ENCODE peak calls at places on chromosomes 5 and 9, in ten cellular contexts. One of them, this sample, is unnamed.

GRCh38 chr5:179793470-179794139 is at the start of gene LTC4S:
- DNase-seq in ELR: no peak
- DNase-seq in mammary epithelial cell: no peak
- DNase-seq in neuronal stem cell: no peak
- DNase-seq in lower leg skin: peak
- DNase-seq in amygdala: peak
- DNase-seq in EL: peak
- DNase-seq in SW480: no peak
- DNase-seq in B cell: peak
- DNase-seq in A549: no peak
- DNase-seq in this sample: peak

GRCh38 chr9:78781681-78782080 is 484.8 kb downstream of the PSAT1 start:
- DNase-seq in mammary epithelial cell: peak
- DNase-seq in A549: no peak
- DNase-seq in amygdala: no peak
- DNase-seq in lower leg skin: no peak
- DNase-seq in neuronal stem cell: no peak
- DNase-seq in EL: peak
- DNase-seq in SW480: no peak
- DNase-seq in B cell: no peak
- DNase-seq in ELR: peak
- DNase-seq in this sample: no peak

GRCh38 chr5:173158366-173158765 is 14.0 kb downstream of the BNIP1 start:
- DNase-seq in EL: no peak
- DNase-seq in ELR: no peak
- DNase-seq in B cell: no peak
- DNase-seq in mammary epithelial cell: no peak
- DNase-seq in SW480: no peak
- DNase-seq in A549: no peak
- DNase-seq in neuronal stem cell: no peak
- DNase-seq in lower leg skin: no peak
- DNase-seq in amygdala: no peak
- DNase-seq in this sample: no peak

GRCh38 chr5:52884453-52884852 is 96.7 kb downstream of the ITGA1 start:
- DNase-seq in neuronal stem cell: no peak
- DNase-seq in mammary epithelial cell: no peak
- DNase-seq in lower leg skin: no peak
- DNase-seq in A549: no peak
- DNase-seq in SW480: no peak
- DNase-seq in ELR: no peak
- DNase-seq in amygdala: no peak
- DNase-seq in B cell: no peak
- DNase-seq in EL: no peak
- DNase-seq in this sample: no peak

GRCh38 chr5:136279314-136279713 is 86.0 kb downstream of the TRPC7 start:
- DNase-seq in ELR: no peak
- DNase-seq in SW480: no peak
- DNase-seq in EL: no peak
- DNase-seq in lower leg skin: no peak
- DNase-seq in amygdala: no peak
- DNase-seq in mammary epithelial cell: no peak
- DNase-seq in neuronal stem cell: no peak
- DNase-seq in A549: no peak
- DNase-seq in B cell: no peak
- DNase-seq in this sample: no peak

GRCh38 chr9:81613002-81613750 is 76.2 kb downstream of the TLE1 start:
- DNase-seq in neuronal stem cell: no peak
- DNase-seq in amygdala: no peak
- DNase-seq in ELR: no peak
- DNase-seq in lower leg skin: peak
- DNase-seq in B cell: no peak
- DNase-seq in SW480: no peak
- DNase-seq in EL: peak
- DNase-seq in mammary epithelial cell: no peak
- DNase-seq in A549: no peak
- DNase-seq in this sample: peak

GRCh38 chr9:36924071-36924470 is 110.0 kb downstream of the PAX5 start:
- DNase-seq in neuronal stem cell: no peak
- DNase-seq in B cell: no peak
- DNase-seq in mammary epithelial cell: peak
- DNase-seq in EL: peak
- DNase-seq in ELR: peak
- DNase-seq in lower leg skin: no peak
- DNase-seq in SW480: peak
- DNase-seq in A549: peak
- DNase-seq in amygdala: no peak
- DNase-seq in this sample: no peak

GRCh38 chr9:129383005-129383414 is 204.9 kb upstream of the IER5L start:
- DNase-seq in ELR: no peak
- DNase-seq in SW480: peak
- DNase-seq in EL: no peak
- DNase-seq in neuronal stem cell: no peak
- DNase-seq in lower leg skin: peak
- DNase-seq in mammary epithelial cell: peak
- DNase-seq in amygdala: no peak
- DNase-seq in A549: no peak
- DNase-seq in B cell: no peak
- DNase-seq in this sample: peak

GRCh38 chr5:94702729-94703128 is 84.3 kb downstream of the SLF1 start:
- DNase-seq in ELR: no peak
- DNase-seq in B cell: no peak
- DNase-seq in SW480: no peak
- DNase-seq in EL: no peak
- DNase-seq in mammary epithelial cell: no peak
- DNase-seq in neuronal stem cell: no peak
- DNase-seq in A549: no peak
- DNase-seq in lower leg skin: no peak
- DNase-seq in amygdala: no peak
- DNase-seq in this sample: no peak

GRCh38 chr9:109639666-109640231 is 140.2 kb upstream of the PALM2AKAP2 start:
- DNase-seq in mammary epithelial cell: no peak
- DNase-seq in EL: no peak
- DNase-seq in neuronal stem cell: no peak
- DNase-seq in ELR: no peak
- DNase-seq in A549: no peak
- DNase-seq in SW480: no peak
- DNase-seq in B cell: no peak
- DNase-seq in lower leg skin: no peak
- DNase-seq in amygdala: no peak
- DNase-seq in this sample: no peak

GRCh38 chr5:124634820-124635323 is 111.6 kb downstream of the ZNF608 start:
- DNase-seq in mammary epithelial cell: peak
- DNase-seq in ELR: peak
- DNase-seq in lower leg skin: no peak
- DNase-seq in A549: no peak
- DNase-seq in EL: peak
- DNase-seq in B cell: no peak
- DNase-seq in neuronal stem cell: no peak
- DNase-seq in amygdala: no peak
- DNase-seq in SW480: no peak
- DNase-seq in this sample: no peak

GRCh38 chr5:180623411-180623834 is 26.0 kb downstream of the FLT4 start:
- DNase-seq in ELR: no peak
- DNase-seq in amygdala: no peak
- DNase-seq in mammary epithelial cell: no peak
- DNase-seq in B cell: no peak
- DNase-seq in lower leg skin: no peak
- DNase-seq in neuronal stem cell: no peak
- DNase-seq in EL: no peak
- DNase-seq in SW480: no peak
- DNase-seq in A549: no peak
- DNase-seq in this sample: no peak

GRCh38 chr5:178790371-178790770 is 59.9 kb upstream of the ZNF354A start:
- DNase-seq in neuronal stem cell: no peak
- DNase-seq in SW480: no peak
- DNase-seq in B cell: no peak
- DNase-seq in A549: no peak
- DNase-seq in mammary epithelial cell: no peak
- DNase-seq in amygdala: no peak
- DNase-seq in lower leg skin: no peak
- DNase-seq in ELR: no peak
- DNase-seq in EL: no peak
- DNase-seq in this sample: no peak

GRCh38 chr5:110917161-110917875 is 154.2 kb upstream of the TSLP start:
- DNase-seq in EL: peak
- DNase-seq in amygdala: no peak
- DNase-seq in ELR: peak
- DNase-seq in SW480: peak
- DNase-seq in neuronal stem cell: no peak
- DNase-seq in lower leg skin: no peak
- DNase-seq in B cell: no peak
- DNase-seq in A549: no peak
- DNase-seq in mammary epithelial cell: no peak
- DNase-seq in this sample: no peak

GRCh38 chr5:157994906-157995519 is 136.1 kb upstream of the CLINT1 start:
- DNase-seq in A549: peak
- DNase-seq in lower leg skin: peak
- DNase-seq in ELR: peak
- DNase-seq in amygdala: no peak
- DNase-seq in neuronal stem cell: peak
- DNase-seq in SW480: peak
- DNase-seq in B cell: peak
- DNase-seq in mammary epithelial cell: peak
- DNase-seq in EL: peak
- DNase-seq in this sample: peak

GRCh38 chr5:14580037-14581034 is 1.3 kb upstream of the OTULINL start:
- DNase-seq in amygdala: no peak
- DNase-seq in lower leg skin: no peak
- DNase-seq in ELR: peak
- DNase-seq in SW480: no peak
- DNase-seq in neuronal stem cell: no peak
- DNase-seq in A549: no peak
- DNase-seq in mammary epithelial cell: no peak
- DNase-seq in EL: peak
- DNase-seq in B cell: no peak
- DNase-seq in this sample: no peak

GRCh38 chr5:108255468-108255867 is 126.4 kb downstream of the FBXL17 start:
- DNase-seq in B cell: no peak
- DNase-seq in SW480: no peak
- DNase-seq in A549: no peak
- DNase-seq in lower leg skin: no peak
- DNase-seq in mammary epithelial cell: no peak
- DNase-seq in ELR: no peak
- DNase-seq in neuronal stem cell: no peak
- DNase-seq in amygdala: no peak
- DNase-seq in EL: no peak
- DNase-seq in this sample: no peak

GRCh38 chr9:70053864-70054263 is 10.2 kb downstream of the MAMDC2 start:
- DNase-seq in A549: no peak
- DNase-seq in SW480: no peak
- DNase-seq in mammary epithelial cell: peak
- DNase-seq in EL: peak
- DNase-seq in amygdala: no peak
- DNase-seq in B cell: no peak
- DNase-seq in ELR: no peak
- DNase-seq in lower leg skin: no peak
- DNase-seq in neuronal stem cell: no peak
- DNase-seq in this sample: no peak

GRCh38 chr9:9747787-9748186 is 865.0 kb downstream of the PTPRD start:
- DNase-seq in lower leg skin: no peak
- DNase-seq in ELR: no peak
- DNase-seq in EL: no peak
- DNase-seq in amygdala: no peak
- DNase-seq in B cell: no peak
- DNase-seq in A549: no peak
- DNase-seq in mammary epithelial cell: no peak
- DNase-seq in SW480: no peak
- DNase-seq in neuronal stem cell: no peak
- DNase-seq in this sample: no peak

GRCh38 chr9:137975936-137976565 is 98.5 kb downstream of the CACNA1B start:
- DNase-seq in A549: no peak
- DNase-seq in neuronal stem cell: no peak
- DNase-seq in amygdala: no peak
- DNase-seq in lower leg skin: no peak
- DNase-seq in mammary epithelial cell: no peak
- DNase-seq in B cell: no peak
- DNase-seq in SW480: no peak
- DNase-seq in EL: no peak
- DNase-seq in ELR: no peak
- DNase-seq in this sample: no peak

GRCh38 chr5:56269216-56269927 is 36.2 kb upstream of the ANKRD55 start:
- DNase-seq in lower leg skin: no peak
- DNase-seq in A549: peak
- DNase-seq in EL: peak
- DNase-seq in neuronal stem cell: no peak
- DNase-seq in ELR: peak
- DNase-seq in SW480: no peak
- DNase-seq in mammary epithelial cell: peak
- DNase-seq in B cell: peak
- DNase-seq in amygdala: no peak
- DNase-seq in this sample: no peak

GRCh38 chr9:90933468-90933867 is 131.8 kb downstream of the SYK start:
- DNase-seq in A549: no peak
- DNase-seq in ELR: no peak
- DNase-seq in lower leg skin: no peak
- DNase-seq in mammary epithelial cell: no peak
- DNase-seq in neuronal stem cell: no peak
- DNase-seq in EL: no peak
- DNase-seq in SW480: no peak
- DNase-seq in amygdala: no peak
- DNase-seq in B cell: no peak
- DNase-seq in this sample: no peak

GRCh38 chr9:13718539-13718938 is 439.0 kb upstream of the MPDZ start:
- DNase-seq in SW480: no peak
- DNase-seq in amygdala: no peak
- DNase-seq in B cell: no peak
- DNase-seq in neuronal stem cell: no peak
- DNase-seq in EL: peak
- DNase-seq in lower leg skin: no peak
- DNase-seq in mammary epithelial cell: peak
- DNase-seq in A549: no peak
- DNase-seq in ELR: no peak
- DNase-seq in this sample: no peak

GRCh38 chr9:92438900-92439526 is 14.7 kb upstream of the OMD start:
- DNase-seq in lower leg skin: no peak
- DNase-seq in B cell: no peak
- DNase-seq in A549: no peak
- DNase-seq in SW480: no peak
- DNase-seq in amygdala: no peak
- DNase-seq in ELR: peak
- DNase-seq in EL: peak
- DNase-seq in mammary epithelial cell: no peak
- DNase-seq in neuronal stem cell: no peak
- DNase-seq in this sample: no peak

GRCh38 chr9:127336708-127337352 is 60.1 kb upstream of the SLC2A8 start:
- DNase-seq in lower leg skin: peak
- DNase-seq in mammary epithelial cell: peak
- DNase-seq in neuronal stem cell: no peak
- DNase-seq in amygdala: no peak
- DNase-seq in SW480: peak
- DNase-seq in B cell: no peak
- DNase-seq in EL: peak
- DNase-seq in A549: peak
- DNase-seq in ELR: peak
- DNase-seq in this sample: peak

GRCh38 chr5:142491260-142491659 is 166.4 kb upstream of the SPRY4 start:
- DNase-seq in neuronal stem cell: peak
- DNase-seq in ELR: no peak
- DNase-seq in mammary epithelial cell: no peak
- DNase-seq in A549: no peak
- DNase-seq in SW480: no peak
- DNase-seq in amygdala: peak
- DNase-seq in lower leg skin: no peak
- DNase-seq in EL: no peak
- DNase-seq in B cell: no peak
- DNase-seq in this sample: no peak

This sample was measured in right atrium auricular region.